ENCODE peak calls at places on chromosomes 5 and 9, in seven cellular contexts. X is neural progenitor cell, A is fibroblast of lung, T is MM.1S, L is GM23248, Y is keratinocyte, J is DND-41. O is an unnamed sample.

GRCh38 chr9:134055981-134056461 is 11.8 kb downstream of the BRD3 start:
- DNase-seq in X (no peak), A (peak), T (no peak), L (peak), Y (peak), J (no peak), O (peak)

GRCh38 chr5:994272-994607 is 14.4 kb upstream of the NKD2 start:
- DNase-seq in X (no peak), A (no peak), T (no peak), L (no peak), Y (no peak), J (no peak), O (no peak)

GRCh38 chr9:114789006-114789405 is 16.8 kb downstream of the TNFSF15 start:
- DNase-seq in X (no peak), A (no peak), T (no peak), L (no peak), Y (no peak), J (no peak), O (no peak)

GRCh38 chr9:116087751-116088194 is 65.8 kb upstream of the PAPPA start:
- DNase-seq in X (no peak), A (peak), T (peak), L (peak), Y (no peak), J (no peak), O (peak)

GRCh38 chr9:120477534-120478001 is 102.4 kb downstream of the CDK5RAP2 start:
- DNase-seq in X (peak), A (peak), T (no peak), L (peak), Y (no peak), J (peak), O (peak)

GRCh38 chr5:52727568-52727967 is 60.1 kb upstream of the ITGA1 start:
- DNase-seq in X (no peak), A (peak), T (no peak), L (peak), Y (peak), J (peak), O (peak)

GRCh38 chr9:91428927-91429351 is 5.3 kb upstream of the NFIL3 start:
- DNase-seq in X (no peak), A (peak), T (no peak), L (peak), Y (no peak), J (no peak), O (no peak)

GRCh38 chr9:84856181-84856632 is 186.7 kb downstream of the NTRK2 start:
- DNase-seq in X (no peak), A (no peak), T (no peak), L (peak), Y (no peak), J (no peak), O (no peak)

GRCh38 chr9:83197611-83198010 is 134.7 kb upstream of the RASEF start:
- DNase-seq in X (no peak), A (no peak), T (no peak), L (no peak), Y (no peak), J (no peak), O (no peak)

GRCh38 chr5:76583163-76584047 is 39.8 kb downstream of the F2RL2 start:
- DNase-seq in X (no peak), A (peak), T (peak), L (peak), Y (no peak), J (no peak), O (peak)

GRCh38 chr9:14228602-14229001 is 85.3 kb downstream of the NFIB start:
- DNase-seq in X (no peak), A (no peak), T (no peak), L (no peak), Y (no peak), J (no peak), O (peak)

GRCh38 chr5:171080151-171080938 is 218.5 kb downstream of the RANBP17 start:
- DNase-seq in X (no peak), A (no peak), T (no peak), L (no peak), Y (no peak), J (no peak), O (no peak)

GRCh38 chr5:149938791-149939358 is 5.7 kb downstream of the PDE6A start:
- DNase-seq in X (no peak), A (peak), T (no peak), L (peak), Y (peak), J (no peak), O (peak)

GRCh38 chr5:68922172-68922987 is 171.4 kb upstream of the SLC30A5 start:
- DNase-seq in X (no peak), A (no peak), T (no peak), L (no peak), Y (no peak), J (no peak), O (no peak)

GRCh38 chr5:16920109-16920816 is 15.8 kb downstream of the MYO10 start:
- DNase-seq in X (no peak), A (no peak), T (no peak), L (no peak), Y (no peak), J (no peak), O (no peak)

GRCh38 chr9:70408393-70409040 is 5.9 kb downstream of the KLF9 start:
- DNase-seq in X (no peak), A (no peak), T (no peak), L (no peak), Y (no peak), J (no peak), O (no peak)

GRCh38 chr5:14179446-14179845 is 36.3 kb downstream of the TRIO start:
- DNase-seq in X (no peak), A (no peak), T (no peak), L (peak), Y (no peak), J (no peak), O (no peak)

DNA sequence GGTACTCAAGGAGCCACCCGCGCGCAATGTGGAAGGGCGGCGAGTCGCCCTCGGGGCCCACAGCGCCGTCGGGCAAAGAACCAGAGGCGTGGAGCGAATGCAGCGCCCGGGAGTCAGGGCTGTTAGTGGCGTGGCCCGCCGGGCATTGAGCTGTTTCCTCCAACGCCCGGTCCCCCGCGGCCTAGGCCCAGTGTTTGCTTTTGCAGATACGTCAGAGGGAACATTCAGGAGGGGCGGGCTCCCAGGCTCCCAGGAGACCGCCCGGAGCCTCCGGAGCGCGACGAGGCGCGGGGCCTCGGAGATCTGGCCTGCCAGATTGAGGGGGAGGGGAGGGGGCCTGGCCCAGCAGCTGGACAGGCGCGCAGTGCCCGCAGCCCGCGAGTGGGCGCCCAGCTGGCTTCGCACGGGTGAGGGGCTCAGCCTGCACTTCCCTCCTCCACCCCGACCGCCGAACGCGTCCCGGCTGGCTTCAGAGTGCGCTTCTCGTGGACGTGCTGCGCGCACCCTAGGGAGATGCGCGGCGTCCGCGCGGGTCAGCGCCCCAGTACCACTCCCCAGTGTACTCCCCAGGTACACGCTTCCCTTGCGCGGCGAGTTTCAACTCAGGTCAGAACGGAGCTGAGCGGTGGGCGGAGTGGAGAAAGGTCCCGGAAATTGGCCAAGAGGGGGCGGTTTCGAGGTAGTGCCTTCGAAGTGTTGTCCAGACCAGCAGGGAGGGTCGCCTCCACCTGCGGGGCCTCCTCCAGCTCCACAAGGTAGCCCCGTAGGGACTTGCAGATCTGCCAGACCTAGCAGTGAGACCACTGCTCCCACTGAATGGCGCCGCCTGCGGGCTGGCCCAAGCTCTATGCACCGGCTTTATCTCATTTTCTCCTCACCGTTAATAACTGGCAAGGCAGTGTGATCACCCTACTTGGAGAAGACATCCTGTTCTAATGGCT is 130.4 kb downstream of the TMEM174 start:
- DNase-seq in X (peak), A (peak), T (no peak), L (no peak), Y (no peak), J (no peak), O (no peak)
- TF ChIP-seq EZH2 in X (peak), A (peak), T (no peak), L (no peak), Y (no peak), J (no peak), O (no peak)

DNA sequence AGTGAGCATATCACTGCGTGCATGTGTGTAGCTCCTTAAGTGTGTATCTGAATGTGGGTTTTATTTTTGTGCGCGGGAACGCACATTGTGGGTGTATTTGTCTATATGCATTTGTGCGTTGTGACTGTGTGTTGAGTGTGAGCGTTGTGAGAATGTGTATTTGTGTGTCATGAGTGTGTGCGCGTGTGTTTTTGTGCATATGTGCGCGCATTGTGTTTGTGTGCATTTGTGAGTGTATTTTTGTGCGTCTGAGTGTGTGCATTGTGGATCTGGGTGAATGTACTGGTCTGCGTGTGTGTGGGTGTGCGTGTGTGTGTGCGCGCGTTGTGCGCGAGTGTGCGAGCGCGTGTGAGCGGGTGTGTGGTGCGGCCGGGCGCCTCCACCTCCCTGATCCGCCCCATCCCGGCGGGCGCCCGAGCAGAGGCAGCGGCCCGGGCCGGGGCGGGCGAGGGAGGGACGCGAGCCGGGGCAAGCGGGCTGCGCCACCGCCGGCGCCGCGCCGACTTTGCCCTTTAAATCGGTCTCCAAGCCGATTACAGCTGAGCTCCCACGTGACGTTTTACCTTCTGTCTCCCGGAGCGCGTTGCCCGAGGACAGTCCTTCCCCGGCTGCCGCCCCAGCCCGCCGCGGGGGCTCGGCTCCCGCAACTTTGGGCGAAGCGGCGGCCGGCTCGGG is at the start of gene RASGRF2:
- DNase-seq in X (peak), A (peak), T (no peak), L (peak), Y (no peak), J (no peak), O (no peak)
- TF ChIP-seq EZH2 in X (peak), A (no peak), T (no peak), L (peak), Y (peak), J (no peak), O (no peak)

GRCh38 chr5:88659529-88660325 is 223.3 kb downstream of the MEF2C start:
- DNase-seq in X (peak), A (no peak), T (peak), L (no peak), Y (no peak), J (no peak), O (no peak)

GRCh38 chr5:88661870-88662207 is 221.1 kb downstream of the MEF2C start:
- DNase-seq in X (no peak), A (no peak), T (peak), L (no peak), Y (no peak), J (no peak), O (no peak)

GRCh38 chr5:88660326-88660946 is 222.5 kb downstream of the MEF2C start:
- DNase-seq in X (peak), A (no peak), T (peak), L (peak), Y (no peak), J (no peak), O (peak)

GRCh38 chr5:88662801-88663360 is 220.1 kb downstream of the MEF2C start:
- DNase-seq in X (no peak), A (no peak), T (no peak), L (no peak), Y (no peak), J (no peak), O (no peak)

DNA sequence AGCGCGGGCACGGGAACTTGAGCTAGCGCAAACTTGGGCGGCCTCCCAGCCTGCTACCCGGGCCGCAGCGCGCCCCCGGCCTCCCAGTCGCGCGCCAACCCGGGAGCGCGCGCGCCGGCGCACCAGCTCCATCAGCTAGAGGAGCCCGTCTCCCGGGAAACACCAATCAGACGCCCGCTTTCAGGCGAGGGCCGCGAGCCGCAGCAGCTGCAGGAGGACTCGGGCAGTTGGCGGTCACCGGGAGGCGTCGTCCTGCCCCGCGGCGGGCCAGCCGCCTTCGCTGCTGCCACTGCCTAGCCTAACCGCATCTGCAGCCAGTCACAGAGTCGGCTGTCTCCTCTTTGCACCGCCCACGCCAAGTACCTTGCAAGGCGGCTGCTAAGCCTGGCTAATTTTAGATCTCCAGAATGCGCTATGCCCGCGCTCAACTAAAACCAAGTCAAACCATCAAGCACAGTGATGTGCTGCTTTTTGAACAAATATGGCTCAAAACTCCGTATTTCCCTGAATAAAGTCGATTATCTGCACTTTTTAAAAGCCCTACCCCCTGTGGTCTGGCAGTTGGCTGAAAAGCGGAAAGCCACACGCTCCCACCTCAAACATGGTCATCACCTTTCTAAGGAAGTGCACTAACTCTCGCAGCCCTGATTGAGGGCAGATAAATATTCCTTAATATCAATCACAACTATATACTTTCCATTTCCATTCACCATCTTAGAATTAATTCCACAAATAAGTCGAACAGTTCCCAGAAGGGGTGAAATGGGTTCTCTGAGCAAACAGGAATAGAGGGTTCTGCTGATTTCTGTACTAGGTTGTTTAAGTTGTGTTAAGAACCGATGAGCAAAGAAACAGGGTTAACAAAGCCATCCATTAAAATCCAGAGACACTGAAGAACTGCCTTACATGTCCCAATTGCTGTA is 221.8 kb downstream of the MEF2C start:
- DNase-seq in X (peak), A (peak), T (peak), L (peak), Y (no peak), J (no peak), O (peak)
- TF ChIP-seq EZH2 in X (peak), A (peak), T (no peak), L (peak), Y (peak), J (no peak), O (no peak)

DNA sequence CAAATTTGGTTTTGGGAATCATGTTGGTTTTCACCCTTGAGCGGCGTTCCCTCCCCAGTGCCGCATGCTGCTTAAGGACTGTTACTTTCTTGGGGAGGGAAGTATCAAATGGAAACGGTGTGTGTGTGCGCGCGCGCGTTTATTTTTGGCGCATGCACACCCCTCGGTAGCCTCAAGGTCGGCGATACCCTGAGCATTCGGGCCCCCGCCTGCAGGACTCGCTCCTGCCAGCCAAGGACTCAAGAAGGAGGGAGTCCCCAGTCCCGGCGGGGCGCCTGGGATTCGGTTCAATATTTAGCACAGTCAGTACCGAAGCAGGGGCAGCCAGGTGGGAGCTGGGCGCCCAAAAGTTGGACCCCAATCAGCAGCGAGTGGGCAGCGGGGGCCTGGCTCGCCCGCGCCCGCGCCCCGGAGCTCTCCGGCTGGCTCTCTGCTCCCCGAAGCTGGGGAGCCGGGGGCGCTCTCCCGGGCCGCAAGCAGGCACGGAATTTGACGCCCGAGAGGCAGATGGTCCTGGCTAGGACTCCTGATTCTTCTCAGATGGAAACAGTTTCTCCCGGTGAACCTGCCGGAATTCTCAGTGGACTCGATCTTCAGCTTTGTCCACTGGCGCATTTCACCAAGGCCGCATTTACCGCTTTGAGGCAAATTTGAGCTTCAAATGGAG is 305.9 kb upstream of the KCNN2 start:
- DNase-seq in X (peak), A (peak), T (no peak), L (no peak), Y (no peak), J (no peak), O (no peak)
- TF ChIP-seq EZH2 in X (peak), A (no peak), T (no peak), L (peak), Y (no peak), J (no peak), O (peak)

DNA sequence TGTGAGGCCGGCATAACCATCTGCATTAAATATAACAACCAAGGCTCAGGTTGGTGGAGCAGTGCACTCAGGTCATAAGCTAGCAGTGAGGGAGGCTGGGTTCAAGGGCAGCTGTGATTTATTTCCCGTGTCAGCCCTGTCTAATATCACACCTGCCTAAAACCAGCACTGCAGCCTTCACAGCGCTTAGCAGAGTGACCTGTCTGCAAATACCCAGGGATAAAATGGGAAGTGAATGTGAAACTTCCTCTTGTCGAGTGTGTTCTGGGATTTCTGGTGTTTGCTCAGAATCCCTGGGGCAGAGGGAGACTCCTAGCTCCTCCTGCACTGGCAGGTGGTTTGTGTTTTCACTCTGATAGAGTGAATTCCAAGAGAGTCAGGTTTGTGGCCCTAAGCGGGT is 57.5 kb downstream of the ZNF510 start:
- DNase-seq in X (no peak), A (no peak), T (no peak), L (no peak), Y (no peak), J (no peak), O (no peak)
- TF ChIP-seq EZH2 in X (no peak), A (no peak), T (no peak), L (no peak), Y (no peak), J (no peak), O (no peak)

DNA sequence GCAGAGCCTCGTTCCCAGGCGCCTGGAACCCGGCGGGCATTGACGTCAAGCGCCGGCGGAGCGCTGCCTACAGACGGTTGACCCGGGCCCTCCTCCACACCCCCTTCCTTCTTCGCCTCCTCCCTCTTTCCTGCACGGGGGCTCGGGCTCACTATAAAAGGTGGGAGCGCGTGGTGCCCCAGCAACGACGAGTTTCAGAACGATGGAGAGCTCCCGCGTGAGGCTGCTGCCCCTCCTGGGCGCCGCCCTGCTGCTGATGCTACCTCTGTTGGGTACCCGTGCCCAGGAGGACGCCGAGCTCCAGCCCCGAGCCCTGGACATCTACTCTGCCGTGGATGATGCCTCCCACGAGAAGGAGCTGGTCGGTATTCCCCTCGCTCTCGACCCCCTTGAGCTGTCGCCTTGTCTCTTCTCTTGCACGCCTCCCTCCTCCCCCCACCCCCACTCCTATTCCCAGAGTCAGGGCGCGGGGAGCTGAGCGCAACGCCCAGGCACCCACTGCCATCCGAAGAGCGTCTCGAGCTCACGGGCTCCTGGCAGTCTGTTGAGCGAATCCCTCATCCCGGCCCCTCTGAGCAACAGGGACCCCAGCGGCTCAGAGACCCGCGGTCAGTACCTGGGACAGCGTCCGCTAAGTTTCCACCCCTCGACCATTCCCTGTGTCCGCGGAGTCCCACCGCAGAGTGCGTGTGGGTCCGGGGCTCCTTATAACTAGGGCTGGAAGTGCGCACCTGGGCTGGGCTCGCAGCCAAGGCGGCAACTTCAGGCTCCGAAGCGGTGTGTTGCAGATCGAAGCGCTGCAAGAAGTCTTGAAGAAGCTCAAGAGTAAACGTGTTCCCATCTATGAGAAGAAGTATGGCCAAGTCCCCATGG is at the start of gene CARTPT:
- DNase-seq in X (peak), A (peak), T (no peak), L (peak), Y (no peak), J (no peak), O (no peak)
- TF ChIP-seq EZH2 in X (no peak), A (no peak), T (no peak), L (no peak), Y (no peak), J (no peak), O (no peak)

GRCh38 chr9:27529316-27530278 is at the start of gene MOB3B:
- DNase-seq in X (peak), A (peak), T (peak), L (peak), Y (no peak), J (peak), O (peak)
- TF ChIP-seq EZH2 in X (no peak), A (no peak), T (no peak), L (peak), Y (no peak), J (peak), O (no peak)

GRCh38 chr9:34629492-34629809 is 585 bp upstream of the ARID3C start:
- DNase-seq in X (no peak), A (no peak), T (no peak), L (no peak), Y (no peak), J (no peak), O (no peak)
- TF ChIP-seq EZH2 in X (no peak), A (peak), T (no peak), L (peak), Y (peak), J (no peak), O (no peak)